ENCODE peak calls at places on chromosomes 2 and 18, in five cellular contexts. D is foreskin keratinocyte, U is ovary, I is astrocyte of the spinal cord, J is PC-9. C is an unnamed sample.

GRCh38 chr2:104406273-104406726 is 447.6 kb upstream of the POU3F3 start:
- DNase-seq in D (peak; percentile 2), U (no peak), I (peak; percentile 45), J (no peak), C (no peak)

GRCh38 chr2:229713371-229714079 is 830 bp downstream of the DNER start:
- DNase-seq in D (no peak), U (no peak), I (peak; percentile 58), J (no peak), C (peak; percentile 25)

GRCh38 chr2:101002562-101003277 is 631 bp downstream of the RPL31 start:
- DNase-seq in D (peak; percentile 9), U (no peak), I (peak; percentile 16), J (no peak), C (no peak)

GRCh38 chr18:55968550-55968949 is 380.6 kb upstream of the TCF4 start:
- DNase-seq in D (peak; percentile 55), U (no peak), I (no peak), J (no peak), C (no peak)

GRCh38 chr18:32300914-32301313 is 111.1 kb downstream of the MEP1B start:
- DNase-seq in D (no peak), U (no peak), I (no peak), J (no peak), C (no peak)

GRCh38 chr18:73283032-73283431 is 415.2 kb upstream of the NETO1 start:
- DNase-seq in D (peak; percentile 71), U (no peak), I (peak; percentile 34), J (no peak), C (no peak)

GRCh38 chr18:31302991-31303390 is 15.0 kb upstream of the DSG1 start:
- DNase-seq in D (peak; percentile 84), U (no peak), I (peak; percentile 46), J (no peak), C (no peak)

GRCh38 chr2:180733330-180733729 is 247.1 kb upstream of the UBE2E3 start:
- DNase-seq in D (no peak), U (no peak), I (no peak), J (no peak), C (no peak)

GRCh38 chr18:52582061-52582460 is 242.1 kb downstream of the DCC start:
- DNase-seq in D (no peak), U (no peak), I (no peak), J (no peak), C (no peak)

DNA sequence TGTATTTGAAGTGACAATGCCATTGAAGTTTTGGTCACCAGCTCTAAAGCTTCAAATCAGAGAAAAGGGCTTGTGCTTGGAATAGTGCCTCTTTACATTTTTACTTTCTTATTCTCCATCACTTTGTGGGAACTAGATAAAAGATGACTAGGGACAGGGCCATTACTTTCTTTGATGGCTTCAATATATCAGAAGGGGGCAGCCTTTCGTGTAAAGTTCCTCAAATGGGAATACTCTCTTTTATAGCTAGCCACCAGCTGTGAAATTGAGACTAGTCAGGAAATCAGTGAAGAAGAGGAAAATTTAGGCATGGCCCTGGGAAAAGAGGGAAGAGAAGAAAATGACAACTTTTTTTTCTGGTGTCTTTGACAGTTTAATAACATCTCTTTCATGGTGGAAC is 242.5 kb downstream of the DCC start:
- DNase-seq in D (no peak), U (no peak), I (no peak), J (no peak), C (no peak)
- TF ChIP-seq CTCF in D (no peak), U (no peak), I (no peak), J (no peak), C (no peak)

GRCh38 chr2:238239552-238239871 is 326 bp downstream of the HES6 start:
- DNase-seq in D (no peak), U (no peak), I (no peak), J (no peak), C (no peak)

GRCh38 chr2:238242731-238243495 is 3.1 kb upstream of the HES6 start:
- DNase-seq in D (no peak), U (no peak), I (no peak), J (no peak), C (no peak)

GRCh38 chr2:238241970-238242369 is 2.1 kb upstream of the HES6 start:
- DNase-seq in D (no peak), U (no peak), I (no peak), J (no peak), C (no peak)

GRCh38 chr2:238239872-238240760 is at the start of gene HES6:
- DNase-seq in D (peak; percentile 51), U (peak; percentile 79), I (peak; percentile 88), J (peak; percentile 94), C (peak; percentile 84)

GRCh38 chr2:238240761-238241711 is 1.2 kb upstream of the HES6 start:
- DNase-seq in D (no peak), U (peak; percentile 47), I (peak; percentile 44), J (peak; percentile 68), C (peak; percentile 71)
- TF ChIP-seq CTCF in D (no peak), U (no peak), I (peak; percentile 3), J (no peak), C (peak; percentile 47)

DNA sequence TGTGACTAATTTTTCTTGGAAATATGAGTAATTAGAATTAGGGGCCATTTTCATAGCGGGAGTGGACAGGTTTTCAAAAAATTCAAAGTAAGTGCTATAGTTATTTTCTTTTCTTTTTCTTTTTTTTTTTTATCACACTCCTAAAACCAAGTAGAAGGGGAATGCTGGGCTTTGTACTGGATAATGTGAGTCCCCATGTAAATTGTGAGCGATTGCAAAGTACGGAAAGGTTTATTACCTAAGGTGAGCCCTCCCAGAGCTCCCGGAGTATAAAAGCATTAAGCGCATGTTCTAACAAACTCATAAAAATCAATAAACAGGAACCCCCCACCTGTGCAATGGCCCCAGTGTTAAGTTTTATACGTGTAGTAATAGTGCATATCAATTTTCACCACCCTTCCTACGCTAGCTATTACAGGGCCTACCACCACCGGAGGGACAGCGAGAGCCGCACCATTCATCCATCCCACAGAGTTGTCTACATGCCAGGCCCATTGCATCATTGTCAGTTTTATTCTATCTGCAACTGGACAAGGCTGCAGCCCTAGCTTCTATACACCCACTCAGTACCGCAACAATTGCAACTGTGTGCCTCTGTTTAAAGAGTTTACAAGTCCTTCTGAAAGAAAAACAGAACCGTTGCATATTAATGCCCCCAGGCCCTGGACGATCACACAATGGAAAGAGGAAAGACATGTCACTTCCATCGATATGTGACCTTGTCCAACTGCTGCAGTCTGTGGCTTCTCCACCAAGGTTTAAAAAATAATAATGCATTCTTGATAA is 58.7 kb downstream of the ZEB2 start:
- DNase-seq in D (no peak), U (no peak), I (peak; percentile 77), J (no peak), C (no peak)
- TF ChIP-seq CTCF in D (no peak), U (no peak), I (no peak), J (no peak), C (no peak)

GRCh38 chr2:131674174-131674507 is 146.5 kb downstream of the CCDC74A start:
- DNase-seq in D (no peak), U (no peak), I (no peak), J (no peak), C (no peak)
- TF ChIP-seq CTCF in D (no peak), U (no peak), I (no peak), J (peak; percentile 22), C (no peak)

DNA sequence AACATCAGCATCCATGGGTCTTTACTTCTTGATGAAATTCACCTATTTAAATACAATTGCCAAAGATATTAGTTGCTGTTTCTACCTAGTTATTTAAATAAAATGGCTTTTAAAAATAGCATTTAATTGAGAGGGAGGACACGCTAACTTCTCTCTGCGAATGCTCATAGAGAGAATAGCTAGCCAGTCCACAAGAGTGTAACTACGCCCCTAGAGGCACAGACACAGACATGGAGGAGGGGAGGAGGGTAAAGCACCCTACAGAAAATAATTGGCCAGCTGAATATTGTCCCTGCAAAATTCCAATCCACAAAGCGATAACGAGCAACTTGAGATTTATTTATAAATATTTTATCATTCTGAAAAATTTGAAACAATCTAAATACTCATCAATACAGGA is 97.0 kb upstream of the PAPOLG start:
- DNase-seq in D (no peak), U (no peak), I (no peak), J (no peak), C (no peak)
- TF ChIP-seq CTCF in D (no peak), U (no peak), I (no peak), J (peak; percentile 27), C (no peak)

GRCh38 chr2:165558832-165559231 is 89.3 kb downstream of the CSRNP3 start:
- DNase-seq in D (no peak), U (no peak), I (no peak), J (no peak), C (no peak)
- TF ChIP-seq CTCF in D (peak; percentile 38), U (no peak), I (no peak), J (no peak), C (no peak)

GRCh38 chr2:118186110-118186857 is 98.0 kb downstream of the INSIG2 start:
- DNase-seq in D (peak; percentile 47), U (peak; percentile 87), I (peak; percentile 85), J (peak; percentile 89), C (peak; percentile 71)
- TF ChIP-seq CTCF in D (peak; percentile 11), U (no peak), I (no peak), J (no peak), C (no peak)

GRCh38 chr2:177692828-177693269 is 300.3 kb downstream of the AGPS start:
- DNase-seq in D (peak; percentile 79), U (no peak), I (no peak), J (peak; percentile 11), C (no peak)
- TF ChIP-seq CTCF in D (peak; percentile 62), U (no peak), I (no peak), J (peak; percentile 47), C (peak; percentile 15)

GRCh38 chr2:137659616-137660015 is 304.7 kb upstream of the HNMT start:
- DNase-seq in D (peak; percentile 71), U (no peak), I (no peak), J (peak; percentile 1), C (no peak)
- TF ChIP-seq CTCF in D (peak; percentile 71), U (no peak), I (no peak), J (no peak), C (no peak)

C was measured in progenitor cell of endocrine pancreas.